ENCODE peak calls at places on chromosomes 16 and 17, in seven cellular contexts. One of them, this sample, is unnamed.

GRCh38 chr16:56107944-56108583 is 83.2 kb upstream of the GNAO1 start:
- DNase-seq in GM10248: no peak
- DNase-seq in mucosa of descending colon: no peak
- DNase-seq in SK-N-SH: no peak
- DNase-seq in fibroblast of villous mesenchyme: no peak
- DNase-seq in PC-3: no peak
- DNase-seq in hepatocyte: no peak
- DNase-seq in this sample: no peak

GRCh38 chr17:14198013-14198412 is 38.6 kb downstream of the CDRT15 start:
- DNase-seq in GM10248: no peak
- DNase-seq in mucosa of descending colon: no peak
- DNase-seq in SK-N-SH: peak; percentile 79
- DNase-seq in fibroblast of villous mesenchyme: peak; percentile 6
- DNase-seq in PC-3: no peak
- DNase-seq in hepatocyte: peak; percentile 63
- DNase-seq in this sample: no peak

GRCh38 chr17:71656987-71657858 is 463.6 kb upstream of the SOX9 start:
- DNase-seq in GM10248: no peak
- DNase-seq in mucosa of descending colon: no peak
- DNase-seq in SK-N-SH: peak; percentile 6
- DNase-seq in fibroblast of villous mesenchyme: peak; percentile 31
- DNase-seq in PC-3: no peak
- DNase-seq in hepatocyte: no peak
- DNase-seq in this sample: no peak

GRCh38 chr17:15398291-15398690 is 56.9 kb upstream of the TEKT3 start:
- DNase-seq in GM10248: no peak
- DNase-seq in mucosa of descending colon: no peak
- DNase-seq in SK-N-SH: peak; percentile 57
- DNase-seq in fibroblast of villous mesenchyme: peak; percentile 34
- DNase-seq in PC-3: peak; percentile 92
- DNase-seq in hepatocyte: no peak
- DNase-seq in this sample: no peak

GRCh38 chr17:72104164-72104862 is 16.5 kb upstream of the SOX9 start:
- DNase-seq in GM10248: no peak
- DNase-seq in mucosa of descending colon: no peak
- DNase-seq in SK-N-SH: no peak
- DNase-seq in fibroblast of villous mesenchyme: no peak
- DNase-seq in PC-3: peak; percentile 28
- DNase-seq in hepatocyte: no peak
- DNase-seq in this sample: no peak

GRCh38 chr17:78206298-78206697 is 7.8 kb upstream of the BIRC5 start:
- DNase-seq in GM10248: no peak
- DNase-seq in mucosa of descending colon: no peak
- DNase-seq in SK-N-SH: no peak
- DNase-seq in fibroblast of villous mesenchyme: no peak
- DNase-seq in PC-3: no peak
- DNase-seq in hepatocyte: no peak
- DNase-seq in this sample: no peak

GRCh38 chr16:35561346-35561745 is 2101.9 kb downstream of the TP53TG3F start:
- DNase-seq in GM10248: no peak
- DNase-seq in mucosa of descending colon: no peak
- DNase-seq in SK-N-SH: no peak
- DNase-seq in fibroblast of villous mesenchyme: no peak
- DNase-seq in PC-3: no peak
- DNase-seq in hepatocyte: no peak
- DNase-seq in this sample: no peak

GRCh38 chr17:73754886-73755285 is 110.6 kb upstream of the SDK2 start:
- DNase-seq in GM10248: no peak
- DNase-seq in mucosa of descending colon: no peak
- DNase-seq in SK-N-SH: no peak
- DNase-seq in fibroblast of villous mesenchyme: no peak
- DNase-seq in PC-3: no peak
- DNase-seq in hepatocyte: no peak
- DNase-seq in this sample: no peak

GRCh38 chr17:10121971-10122707 is 76.3 kb downstream of the GAS7 start:
- DNase-seq in GM10248: no peak
- DNase-seq in mucosa of descending colon: no peak
- DNase-seq in SK-N-SH: no peak
- DNase-seq in fibroblast of villous mesenchyme: no peak
- DNase-seq in PC-3: no peak
- DNase-seq in hepatocyte: no peak
- DNase-seq in this sample: no peak

GRCh38 chr17:60075981-60076380 is 2.7 kb downstream of the HEATR6 start:
- DNase-seq in GM10248: no peak
- DNase-seq in mucosa of descending colon: no peak
- DNase-seq in SK-N-SH: no peak
- DNase-seq in fibroblast of villous mesenchyme: no peak
- DNase-seq in PC-3: no peak
- DNase-seq in hepatocyte: no peak
- DNase-seq in this sample: no peak

GRCh38 chr17:59425085-59425901 is 93.8 kb downstream of the YPEL2 start:
- DNase-seq in GM10248: no peak
- DNase-seq in mucosa of descending colon: no peak
- DNase-seq in SK-N-SH: peak; percentile 85
- DNase-seq in fibroblast of villous mesenchyme: peak; percentile 81
- DNase-seq in PC-3: no peak
- DNase-seq in hepatocyte: peak; percentile 64
- DNase-seq in this sample: no peak

GRCh38 chr17:31095239-31096105 is 695 bp downstream of the NF1 start:
- DNase-seq in GM10248: peak; percentile 50
- DNase-seq in mucosa of descending colon: peak; percentile 77
- DNase-seq in SK-N-SH: peak; percentile 85
- DNase-seq in fibroblast of villous mesenchyme: peak; percentile 54
- DNase-seq in PC-3: peak; percentile 25
- DNase-seq in hepatocyte: peak; percentile 77
- DNase-seq in this sample: peak; percentile 78

GRCh38 chr16:11139624-11140375 is 116.2 kb downstream of the SOCS1 start:
- DNase-seq in GM10248: no peak
- DNase-seq in mucosa of descending colon: no peak
- DNase-seq in SK-N-SH: no peak
- DNase-seq in fibroblast of villous mesenchyme: no peak
- DNase-seq in PC-3: no peak
- DNase-seq in hepatocyte: no peak
- DNase-seq in this sample: no peak

GRCh38 chr17:11503292-11503691 is 95.0 kb upstream of the DNAH9 start:
- DNase-seq in GM10248: no peak
- DNase-seq in mucosa of descending colon: no peak
- DNase-seq in SK-N-SH: no peak
- DNase-seq in fibroblast of villous mesenchyme: no peak
- DNase-seq in PC-3: no peak
- DNase-seq in hepatocyte: no peak
- DNase-seq in this sample: no peak

GRCh38 chr17:40436631-40437030 is 6.6 kb upstream of the IGFBP4 start:
- DNase-seq in GM10248: no peak
- DNase-seq in mucosa of descending colon: peak; percentile 8
- DNase-seq in SK-N-SH: no peak
- DNase-seq in fibroblast of villous mesenchyme: no peak
- DNase-seq in PC-3: no peak
- DNase-seq in hepatocyte: no peak
- DNase-seq in this sample: no peak

GRCh38 chr16:49838639-49839461 is 17.1 kb downstream of the ZNF423 start:
- DNase-seq in GM10248: no peak
- DNase-seq in mucosa of descending colon: no peak
- DNase-seq in SK-N-SH: peak; percentile 43
- DNase-seq in fibroblast of villous mesenchyme: no peak
- DNase-seq in PC-3: no peak
- DNase-seq in hepatocyte: peak; percentile 48
- DNase-seq in this sample: no peak

GRCh38 chr16:78045865-78046581 is 23.7 kb downstream of the CLEC3A start:
- DNase-seq in GM10248: peak; percentile 53
- DNase-seq in mucosa of descending colon: peak; percentile 69
- DNase-seq in SK-N-SH: peak; percentile 16
- DNase-seq in fibroblast of villous mesenchyme: peak; percentile 72
- DNase-seq in PC-3: peak; percentile 31
- DNase-seq in hepatocyte: peak; percentile 94
- DNase-seq in this sample: peak; percentile 90

GRCh38 chr17:81310963-81311550 is 15.9 kb upstream of the SLC38A10 start:
- DNase-seq in GM10248: no peak
- DNase-seq in mucosa of descending colon: no peak
- DNase-seq in SK-N-SH: peak; percentile 96
- DNase-seq in fibroblast of villous mesenchyme: no peak
- DNase-seq in PC-3: no peak
- DNase-seq in hepatocyte: no peak
- DNase-seq in this sample: no peak

GRCh38 chr16:82016268-82016667 is 5.0 kb upstream of the SDR42E1 start:
- DNase-seq in GM10248: no peak
- DNase-seq in mucosa of descending colon: no peak
- DNase-seq in SK-N-SH: peak; percentile 34
- DNase-seq in fibroblast of villous mesenchyme: peak; percentile 74
- DNase-seq in PC-3: peak; percentile 47
- DNase-seq in hepatocyte: peak; percentile 25
- DNase-seq in this sample: no peak
- TF ChIP-seq CTCF in GM10248: no peak
- TF ChIP-seq CTCF in mucosa of descending colon: no peak
- TF ChIP-seq CTCF in SK-N-SH: peak; percentile 52
- TF ChIP-seq CTCF in fibroblast of villous mesenchyme: peak; percentile 66
- TF ChIP-seq CTCF in PC-3: peak; percentile 53
- TF ChIP-seq CTCF in hepatocyte: peak; percentile 21
- TF ChIP-seq CTCF in this sample: peak; percentile 61

DNA sequence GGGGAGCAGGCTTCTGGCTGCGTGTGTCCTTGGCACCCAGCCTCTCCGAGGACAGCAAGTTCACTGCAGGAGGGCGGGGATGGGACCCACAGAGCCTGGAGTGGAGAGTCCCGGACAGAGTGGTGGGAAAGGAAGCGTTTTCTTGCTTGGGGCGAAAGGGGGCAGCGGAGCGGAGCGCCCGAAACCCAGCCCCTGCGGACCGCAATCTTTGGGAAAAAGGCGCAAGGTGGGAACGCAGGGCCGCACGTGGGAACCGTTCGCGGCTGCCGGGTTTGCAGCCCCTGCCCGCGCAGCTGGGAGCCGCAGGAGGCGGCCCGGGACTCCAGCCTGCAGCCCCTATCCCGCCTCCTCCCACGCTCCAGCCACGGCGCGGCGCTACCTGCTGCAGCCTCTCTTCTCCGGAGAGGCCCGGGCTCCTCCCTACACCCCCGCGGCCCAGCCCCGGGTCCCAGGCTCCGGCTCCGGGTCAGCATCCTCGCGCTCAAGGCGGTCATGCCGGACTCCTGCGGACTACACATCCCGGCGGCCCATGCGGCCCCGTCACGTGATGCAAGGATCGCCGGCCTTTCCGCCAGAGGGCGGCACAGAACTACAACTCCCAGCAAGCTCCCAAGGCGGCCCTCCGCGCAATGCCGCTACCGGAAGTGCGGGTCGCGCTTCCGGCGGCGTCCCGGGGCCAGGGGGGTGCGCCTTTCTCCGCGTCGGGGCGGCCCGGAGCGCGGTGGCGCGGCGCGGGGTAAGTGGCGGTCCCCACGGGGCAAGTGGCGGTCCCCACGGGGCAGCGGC is at the start of the genes NTHL1 and TSC2:
- DNase-seq in GM10248: peak; percentile 98
- DNase-seq in mucosa of descending colon: peak; percentile 97
- DNase-seq in SK-N-SH: peak; percentile 97
- DNase-seq in fibroblast of villous mesenchyme: peak; percentile 97
- DNase-seq in PC-3: peak; percentile 92
- DNase-seq in hepatocyte: peak; percentile 98
- DNase-seq in this sample: peak; percentile 98
- TF ChIP-seq CTCF in GM10248: no peak
- TF ChIP-seq CTCF in mucosa of descending colon: peak; percentile 6
- TF ChIP-seq CTCF in SK-N-SH: peak; percentile 28
- TF ChIP-seq CTCF in fibroblast of villous mesenchyme: peak; percentile 38
- TF ChIP-seq CTCF in PC-3: peak; percentile 12
- TF ChIP-seq CTCF in hepatocyte: peak; percentile 1
- TF ChIP-seq CTCF in this sample: peak; percentile 42

GRCh38 chr16:12250578-12250977 is 274.0 kb downstream of the SNX29 start:
- DNase-seq in GM10248: no peak
- DNase-seq in mucosa of descending colon: no peak
- DNase-seq in SK-N-SH: no peak
- DNase-seq in fibroblast of villous mesenchyme: no peak
- DNase-seq in PC-3: no peak
- DNase-seq in hepatocyte: no peak
- DNase-seq in this sample: no peak

GRCh38 chr16:12247811-12248210 is 271.3 kb downstream of the SNX29 start:
- DNase-seq in GM10248: no peak
- DNase-seq in mucosa of descending colon: no peak
- DNase-seq in SK-N-SH: no peak
- DNase-seq in fibroblast of villous mesenchyme: no peak
- DNase-seq in PC-3: no peak
- DNase-seq in hepatocyte: no peak
- DNase-seq in this sample: no peak

GRCh38 chr16:12242516-12242915 is 266.0 kb downstream of the SNX29 start:
- DNase-seq in GM10248: no peak
- DNase-seq in mucosa of descending colon: no peak
- DNase-seq in SK-N-SH: no peak
- DNase-seq in fibroblast of villous mesenchyme: no peak
- DNase-seq in PC-3: no peak
- DNase-seq in hepatocyte: no peak
- DNase-seq in this sample: no peak

GRCh38 chr16:12245088-12245922 is 268.8 kb downstream of the SNX29 start:
- DNase-seq in GM10248: no peak
- DNase-seq in mucosa of descending colon: no peak
- DNase-seq in SK-N-SH: no peak
- DNase-seq in fibroblast of villous mesenchyme: no peak
- DNase-seq in PC-3: no peak
- DNase-seq in hepatocyte: no peak
- DNase-seq in this sample: no peak

GRCh38 chr16:12245923-12246290 is 269.4 kb downstream of the SNX29 start:
- DNase-seq in GM10248: no peak
- DNase-seq in mucosa of descending colon: peak; percentile 30
- DNase-seq in SK-N-SH: no peak
- DNase-seq in fibroblast of villous mesenchyme: no peak
- DNase-seq in PC-3: no peak
- DNase-seq in hepatocyte: no peak
- DNase-seq in this sample: no peak
- TF ChIP-seq CTCF in GM10248: no peak
- TF ChIP-seq CTCF in mucosa of descending colon: no peak
- TF ChIP-seq CTCF in SK-N-SH: no peak
- TF ChIP-seq CTCF in fibroblast of villous mesenchyme: no peak
- TF ChIP-seq CTCF in PC-3: no peak
- TF ChIP-seq CTCF in hepatocyte: no peak
- TF ChIP-seq CTCF in this sample: no peak

DNA sequence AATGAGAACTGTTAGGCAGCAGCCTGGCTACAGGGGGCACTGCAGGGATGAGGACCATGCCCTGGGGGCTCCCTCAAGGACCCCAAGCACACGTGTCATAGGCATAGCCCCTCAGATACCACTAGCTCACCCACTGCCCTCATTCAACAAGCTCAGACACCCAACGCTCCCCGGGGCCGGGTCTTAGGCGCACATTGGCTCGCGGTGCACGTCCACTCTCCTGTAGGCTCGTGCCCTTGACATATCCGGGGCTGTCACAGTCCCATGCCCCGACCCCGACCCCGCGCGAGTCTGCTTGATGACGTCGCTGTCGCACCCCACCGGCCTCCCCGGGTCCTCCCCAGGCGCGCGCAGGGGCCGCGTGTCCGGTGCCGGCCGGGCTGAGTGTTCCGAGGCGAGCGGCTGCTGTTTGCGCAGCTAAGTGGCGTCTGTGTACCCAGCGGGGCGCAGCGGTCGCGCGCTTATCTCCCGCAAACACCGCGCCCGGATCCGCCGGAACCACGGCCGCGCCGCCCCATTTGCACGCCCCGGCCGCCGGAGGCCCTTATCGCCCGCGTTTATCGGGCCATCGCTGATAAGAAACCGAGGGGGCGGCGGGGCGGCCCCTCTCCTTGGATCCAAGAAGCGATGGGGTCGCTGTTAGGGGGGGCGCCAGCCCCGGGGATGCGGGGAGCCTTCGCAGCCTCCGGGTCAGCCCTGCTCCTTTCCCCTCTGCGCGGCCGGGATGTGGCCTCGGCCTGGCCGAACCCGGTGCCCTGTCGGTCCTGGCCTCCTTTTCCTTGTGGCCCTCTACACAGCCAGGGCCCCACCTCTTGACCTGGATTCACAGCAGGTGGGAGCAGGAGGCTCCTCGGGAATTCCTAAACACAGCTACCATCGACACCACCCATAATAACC is 20.7 kb upstream of the NAGS start:
- DNase-seq in GM10248: no peak
- DNase-seq in mucosa of descending colon: peak; percentile 67
- DNase-seq in SK-N-SH: peak; percentile 72
- DNase-seq in fibroblast of villous mesenchyme: no peak
- DNase-seq in PC-3: no peak
- DNase-seq in hepatocyte: peak; percentile 68
- DNase-seq in this sample: no peak
- TF ChIP-seq CTCF in GM10248: no peak
- TF ChIP-seq CTCF in mucosa of descending colon: no peak
- TF ChIP-seq CTCF in SK-N-SH: peak; percentile 39
- TF ChIP-seq CTCF in fibroblast of villous mesenchyme: peak; percentile 11
- TF ChIP-seq CTCF in PC-3: peak; percentile 46
- TF ChIP-seq CTCF in hepatocyte: peak; percentile 34
- TF ChIP-seq CTCF in this sample: peak; percentile 62